ENCODE peak calls at places on chromosomes 11 and 22, in seven cellular contexts. N, S, Z, R, X, M and E are unnamed samples.

GRCh38 chr11:86637976-86638375 is 34.4 kb downstream of the ME3 start:
- DNase-seq in N (no peak), S (no peak), Z (no peak), R (no peak), X (no peak), M (no peak), E (no peak)

GRCh38 chr11:107549253-107549953 is 16.1 kb downstream of the ALKBH8 start:
- DNase-seq in N (no peak), S (no peak), Z (no peak), R (no peak), X (no peak), M (no peak), E (no peak)

GRCh38 chr11:9489366-9489765 is 28.6 kb downstream of the ZNF143 start:
- DNase-seq in N (no peak), S (no peak), Z (no peak), R (no peak), X (no peak), M (no peak), E (no peak)

GRCh38 chr11:43925932-43926505 is 16.4 kb upstream of the C11orf96 start:
- DNase-seq in N (no peak), S (no peak), Z (no peak), R (peak; percentile 59), X (no peak), M (no peak), E (no peak)

GRCh38 chr11:125085301-125086081 is 22.4 kb downstream of the SLC37A2 start:
- DNase-seq in N (no peak), S (no peak), Z (no peak), R (no peak), X (no peak), M (no peak), E (no peak)

GRCh38 chr11:118076754-118077281 is at the start of gene TMPRSS4:
- DNase-seq in N (no peak), S (peak; percentile 73), Z (peak; percentile 47), R (peak; percentile 26), X (no peak), M (peak; percentile 15), E (no peak)

GRCh38 chr22:31814942-31815341 is 61.1 kb downstream of the DEPDC5 start:
- DNase-seq in N (no peak), S (no peak), Z (no peak), R (no peak), X (no peak), M (no peak), E (no peak)

GRCh38 chr22:34236527-34236926 is 316.3 kb upstream of the LARGE1 start:
- DNase-seq in N (no peak), S (no peak), Z (no peak), R (peak; percentile 57), X (no peak), M (no peak), E (no peak)

GRCh38 chr11:47442514-47442913 is 6.4 kb downstream of the RAPSN start:
- DNase-seq in N (no peak), S (no peak), Z (no peak), R (peak; percentile 67), X (no peak), M (no peak), E (no peak)

GRCh38 chr11:28106351-28107043 is 1.5 kb downstream of the KIF18A start:
- DNase-seq in N (no peak), S (no peak), Z (no peak), R (no peak), X (no peak), M (no peak), E (no peak)

GRCh38 chr11:12674571-12674935 is 332 bp downstream of the TEAD1 start:
- DNase-seq in N (no peak), S (no peak), Z (no peak), R (no peak), X (no peak), M (no peak), E (no peak)

GRCh38 chr22:21068681-21069276 is 23.0 kb downstream of the LRRC74B start:
- DNase-seq in N (no peak), S (no peak), Z (no peak), R (no peak), X (no peak), M (no peak), E (no peak)

GRCh38 chr11:113132001-113132400 is 170.8 kb downstream of the NCAM1 start:
- DNase-seq in N (no peak), S (no peak), Z (no peak), R (no peak), X (no peak), M (no peak), E (no peak)

GRCh38 chr22:37661160-37661924 is 2.8 kb downstream of the PDXP start:
- DNase-seq in N (no peak), S (no peak), Z (no peak), R (no peak), X (no peak), M (no peak), E (no peak)

GRCh38 chr11:63839508-63840355 is 822 bp downstream of the MARK2 start:
- DNase-seq in N (peak; percentile 49), S (peak; percentile 29), Z (peak; percentile 55), R (peak; percentile 62), X (peak; percentile 87), M (no peak), E (no peak)

GRCh38 chr11:111983187-111983986 is 41.8 kb upstream of the DLAT start:
- DNase-seq in N (peak; percentile 51), S (peak; percentile 61), Z (peak; percentile 78), R (no peak), X (peak; percentile 83), M (peak; percentile 51), E (no peak)

GRCh38 chr11:87871071-87871470 is 304.2 kb downstream of the RAB38 start:
- DNase-seq in N (no peak), S (no peak), Z (no peak), R (no peak), X (no peak), M (no peak), E (no peak)

GRCh38 chr11:126473269-126473668 is 117.8 kb downstream of the ST3GAL4 start:
- DNase-seq in N (no peak), S (no peak), Z (no peak), R (no peak), X (peak; percentile 35), M (no peak), E (no peak)

GRCh38 chr11:131198646-131199285 is 171.6 kb upstream of the NTM start:
- DNase-seq in N (no peak), S (no peak), Z (no peak), R (no peak), X (peak; percentile 60), M (no peak), E (no peak)

GRCh38 chr22:38295863-38296262 is 21.4 kb downstream of the CSNK1E start:
- DNase-seq in N (no peak), S (no peak), Z (no peak), R (no peak), X (no peak), M (no peak), E (no peak)

GRCh38 chr11:69411257-69411924 is 70.1 kb upstream of the LINC01488 start:
- DNase-seq in N (no peak), S (no peak), Z (no peak), R (no peak), X (no peak), M (no peak), E (no peak)

GRCh38 chr11:119371067-119371601 is 10.4 kb downstream of the USP2 start:
- DNase-seq in N (no peak), S (no peak), Z (no peak), R (no peak), X (no peak), M (no peak), E (peak; percentile 6)

GRCh38 chr11:93389737-93390136 is 59.2 kb downstream of the DEUP1 start:
- DNase-seq in N (no peak), S (no peak), Z (no peak), R (no peak), X (no peak), M (no peak), E (no peak)

GRCh38 chr11:102225689-102226562 is 91.4 kb upstream of the BIRC3 start:
- DNase-seq in N (no peak), S (peak; percentile 24), Z (no peak), R (no peak), X (no peak), M (no peak), E (no peak)

GRCh38 chr11:31823372-31824371 is 12.6 kb upstream of the PAX6 start:
- DNase-seq in N (no peak), S (no peak), Z (no peak), R (no peak), X (peak; percentile 64), M (no peak), E (no peak)

GRCh38 chr11:116782728-116783127 is 5.1 kb downstream of the ZPR1 start:
- DNase-seq in N (no peak), S (no peak), Z (no peak), R (no peak), X (no peak), M (no peak), E (no peak)

GRCh38 chr11:61369372-61370348 is 7.5 kb downstream of the TMEM138 start:
- DNase-seq in N (no peak), S (no peak), Z (peak; percentile 59), R (peak; percentile 78), X (no peak), M (no peak), E (no peak)

DNA sequence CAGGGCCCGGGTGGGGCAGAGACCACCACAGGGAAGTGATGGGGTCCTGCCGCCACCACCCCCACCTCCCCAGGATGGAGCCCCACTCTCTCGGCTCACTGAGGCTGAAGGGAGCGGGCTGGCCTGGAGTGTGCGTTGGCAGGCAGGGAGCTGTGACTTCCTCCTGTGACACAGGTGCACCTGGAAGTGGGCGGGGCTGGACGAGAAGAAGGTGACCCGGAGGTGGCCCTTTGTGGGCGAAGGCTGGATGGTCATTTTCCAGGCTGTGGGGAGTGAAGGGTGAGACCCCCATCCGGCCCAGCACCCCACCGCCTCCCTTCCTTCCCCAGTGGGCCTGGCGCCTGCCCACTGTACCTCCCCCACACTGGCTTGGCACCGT is 15.4 kb downstream of the IL17REL start:
- DNase-seq in N (no peak), S (peak; percentile 72), Z (peak; percentile 22), R (no peak), X (peak; percentile 82), M (peak; percentile 9), E (no peak)
- TF ChIP-seq CTCF in N (no peak), S (no peak), Z (no peak), R (no peak), X (no peak), M (no peak), E (no peak)

DNA sequence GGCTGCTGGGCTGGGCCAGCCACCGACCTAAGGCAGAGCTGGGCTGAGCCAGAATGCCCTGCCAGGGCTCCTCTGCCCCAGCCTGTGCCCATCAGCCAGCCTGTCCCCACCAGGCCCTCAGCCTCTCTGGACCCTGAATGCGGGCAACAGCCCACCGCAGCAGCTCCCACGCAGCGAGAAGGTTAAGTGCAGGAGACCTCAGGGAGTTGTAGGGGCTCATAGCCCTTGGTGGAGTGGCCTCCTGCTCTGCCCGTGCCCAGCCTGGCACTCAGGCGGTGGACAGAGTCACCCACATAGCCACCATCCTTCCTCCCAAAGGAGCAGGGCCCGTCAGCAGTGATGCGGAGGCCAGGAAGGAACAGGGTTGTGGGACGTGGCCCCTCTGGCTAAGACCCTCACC is 19.1 kb downstream of the WNT7B start:
- DNase-seq in N (no peak), S (no peak), Z (no peak), R (no peak), X (no peak), M (no peak), E (no peak)
- TF ChIP-seq CTCF in N (no peak), S (no peak), Z (no peak), R (no peak), X (no peak), M (no peak), E (no peak)

GRCh38 chr11:75768909-75769771 is 562 bp downstream of the DGAT2 start:
- DNase-seq in N (no peak), S (no peak), Z (no peak), R (peak; percentile 42), X (no peak), M (no peak), E (no peak)
- TF ChIP-seq CTCF in N (no peak), S (no peak), Z (no peak), R (no peak), X (no peak), M (no peak), E (no peak)

GRCh38 chr11:17762309-17762974 is 27.9 kb downstream of the KCNC1 start:
- DNase-seq in N (no peak), S (peak; percentile 23), Z (no peak), R (no peak), X (peak; percentile 31), M (no peak), E (no peak)
- TF ChIP-seq CTCF in N (no peak), S (no peak), Z (no peak), R (no peak), X (no peak), M (no peak), E (no peak)